ENCODE peak calls at places on chromosomes 6 and 20, in four cellular contexts. A, R, O and V are unnamed samples.

GRCh38 chr20:47479506-47479905 is 22.2 kb upstream of the NCOA3 start:
- DNase-seq in O (no peak), A (no peak), R (no peak), V (peak; percentile 32)

GRCh38 chr6:32148722-32149576 is 2.8 kb downstream of the PRRT1 start:
- DNase-seq in A (no peak), O (no peak), R (peak; percentile 60), V (peak; percentile 64)

GRCh38 chr20:57695940-57696339 is 13.9 kb downstream of the PMEPA1 start:
- DNase-seq in A (no peak), R (no peak), O (no peak), V (no peak)

GRCh38 chr6:14896475-14896874 is 349.4 kb upstream of the JARID2 start:
- DNase-seq in R (no peak), A (peak; percentile 17), O (no peak), V (no peak)

GRCh38 chr6:159061805-159062563 is 17.2 kb upstream of the TAGAP start:
- DNase-seq in A (no peak), O (no peak), R (no peak), V (no peak)

GRCh38 chr6:13373488-13373886 is 45.1 kb upstream of the TBC1D7 start:
- DNase-seq in A (no peak), R (no peak), O (no peak), V (no peak)

GRCh38 chr6:93701526-93701925 is 282.2 kb upstream of the EPHA7 start:
- DNase-seq in A (no peak), O (no peak), R (no peak), V (no peak)

GRCh38 chr6:26092443-26092842 is 5.2 kb downstream of the HFE start:
- DNase-seq in O (no peak), R (no peak), A (no peak), V (no peak)

GRCh38 chr6:26441977-26442376 is 1.7 kb downstream of the BTN3A3 start:
- DNase-seq in O (no peak), A (no peak), R (no peak), V (no peak)

GRCh38 chr6:41689171-41690008 is 46.0 kb downstream of the TFEB start:
- DNase-seq in A (peak; percentile 46), O (peak; percentile 39), R (peak; percentile 15), V (no peak)

GRCh38 chr6:122145741-122146240 is 253.7 kb upstream of the HSF2 start:
- DNase-seq in R (no peak), O (no peak), A (no peak), V (no peak)

GRCh38 chr20:57189713-57190112 is 76.7 kb downstream of the BMP7 start:
- DNase-seq in R (no peak), O (no peak), A (no peak), V (no peak)

GRCh38 chr6:33975631-33976424 is 170.1 kb downstream of the GRM4 start:
- DNase-seq in O (peak; percentile 40), A (no peak), R (no peak), V (no peak)

GRCh38 chr20:39249798-39250197 is 287.7 kb downstream of the DHX35 start:
- DNase-seq in R (no peak), A (no peak), O (no peak), V (no peak)

GRCh38 chr20:46011631-46012482 is 3.1 kb downstream of the MMP9 start:
- DNase-seq in O (no peak), R (no peak), A (peak; percentile 10), V (peak; percentile 40)

GRCh38 chr20:61478611-61479305 is 226.7 kb downstream of the CDH4 start:
- DNase-seq in O (no peak), A (no peak), R (no peak), V (no peak)

GRCh38 chr20:61482425-61482887 is 230.4 kb downstream of the CDH4 start:
- DNase-seq in A (no peak), O (no peak), R (no peak), V (no peak)

GRCh38 chr20:61478094-61478493 is 226.0 kb downstream of the CDH4 start:
- DNase-seq in O (no peak), A (peak; percentile 16), R (no peak), V (no peak)

GRCh38 chr20:61482901-61483300 is 230.8 kb downstream of the CDH4 start:
- DNase-seq in O (no peak), A (no peak), R (no peak), V (no peak)

GRCh38 chr20:61480158-61480825 is 228.2 kb downstream of the CDH4 start:
- DNase-seq in R (no peak), A (no peak), O (no peak), V (no peak)
- TF ChIP-seq CTCF in R (peak; percentile 15), A (no peak), O (no peak), V (no peak)

GRCh38 chr6:16707101-16707783 is 54.0 kb downstream of the ATXN1 start:
- DNase-seq in O (no peak), R (no peak), A (no peak), V (no peak)

GRCh38 chr6:16712250-16712930 is 48.9 kb downstream of the ATXN1 start:
- DNase-seq in A (no peak), O (no peak), R (no peak), V (no peak)

GRCh38 chr6:16712931-16713484 is 48.3 kb downstream of the ATXN1 start:
- DNase-seq in R (peak; percentile 91), A (peak; percentile 93), O (no peak), V (peak; percentile 24)

GRCh38 chr6:16713597-16713996 is 47.7 kb downstream of the ATXN1 start:
- DNase-seq in R (no peak), A (no peak), O (no peak), V (no peak)

GRCh38 chr6:16711551-16712249 is 49.6 kb downstream of the ATXN1 start:
- DNase-seq in R (no peak), A (no peak), O (no peak), V (no peak)
- H3K4me3 ChIP-seq in R (no peak overlapping the region), A (no peak overlapping the region), O (peak overlapping the region; percentile 30), V (no peak overlapping the region)

GRCh38 chr20:4260102-4260501 is 244.7 kb upstream of the RNF24 start:
- DNase-seq in A (no peak), O (no peak), R (no peak), V (no peak)

GRCh38 chr20:4256886-4257285 is 241.5 kb upstream of the RNF24 start:
- DNase-seq in R (no peak), O (no peak), A (peak; percentile 31), V (peak; percentile 39)

GRCh38 chr20:4263011-4263410 is 247.7 kb upstream of the RNF24 start:
- DNase-seq in A (no peak), R (no peak), O (no peak), V (no peak)

GRCh38 chr20:4266183-4266582 is 250.8 kb upstream of the RNF24 start:
- DNase-seq in O (no peak), R (no peak), A (no peak), V (no peak)

GRCh38 chr20:4261333-4262284 is 246.3 kb upstream of the RNF24 start:
- DNase-seq in O (no peak), A (peak; percentile 68), R (peak; percentile 63), V (no peak)
- TF ChIP-seq CTCF in O (no peak), A (peak; percentile 35), R (peak; percentile 13), V (no peak)

GRCh38 chr6:154737424-154737823 is 4.2 kb downstream of the SCAF8 start:
- DNase-seq in R (no peak), A (no peak), O (no peak), V (no peak)

GRCh38 chr6:154736613-154737259 is 3.5 kb downstream of the SCAF8 start:
- DNase-seq in O (no peak), R (no peak), A (no peak), V (no peak)

GRCh38 chr6:154733610-154734379 is 579 bp downstream of the SCAF8 start:
- DNase-seq in O (peak; percentile 98), A (peak; percentile 97), R (peak; percentile 97), V (peak; percentile 97)

GRCh38 chr6:154740658-154741057 is 7.4 kb downstream of the SCAF8 start:
- DNase-seq in R (no peak), A (no peak), O (no peak), V (no peak)

GRCh38 chr6:154738561-154738961 is 5.3 kb downstream of the SCAF8 start:
- DNase-seq in A (no peak), O (no peak), R (peak; percentile 12), V (no peak)
- H3K4me3 ChIP-seq in A (no peak overlapping the region), O (no peak overlapping the region), R (no peak overlapping the region), V (no peak overlapping the region)

GRCh38 chr6:36701401-36701991 is 3.9 kb downstream of the RAB44 start:
- DNase-seq in R (no peak), O (peak; percentile 44), A (no peak), V (no peak)
- TF ChIP-seq CTCF in R (no peak), O (no peak), A (no peak), V (no peak)

DNA sequence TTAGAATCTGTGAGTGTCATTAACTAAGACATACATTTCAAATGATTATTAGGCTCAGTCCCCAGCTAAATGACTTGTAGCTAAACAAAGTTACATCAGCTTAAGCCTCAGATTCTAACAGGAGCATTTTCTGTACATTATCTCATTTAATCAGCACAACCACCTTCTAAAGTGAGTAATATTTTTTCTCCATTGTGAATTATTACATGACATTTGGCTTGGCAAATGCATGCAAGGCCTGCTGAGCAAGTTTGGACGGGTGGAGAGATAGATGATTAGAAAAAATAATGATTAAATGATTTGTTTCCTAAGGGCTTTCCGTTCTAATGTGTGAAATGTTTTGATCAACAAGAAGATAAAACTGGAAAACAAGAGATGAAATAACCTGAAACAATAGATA is 20.7 kb downstream of the DCBLD1 start:
- DNase-seq in A (no peak), O (no peak), R (no peak), V (no peak)
- H3K4me3 ChIP-seq in A (no peak overlapping the region), O (no peak overlapping the region), R (no peak overlapping the region), V (no peak overlapping the region)

DNA sequence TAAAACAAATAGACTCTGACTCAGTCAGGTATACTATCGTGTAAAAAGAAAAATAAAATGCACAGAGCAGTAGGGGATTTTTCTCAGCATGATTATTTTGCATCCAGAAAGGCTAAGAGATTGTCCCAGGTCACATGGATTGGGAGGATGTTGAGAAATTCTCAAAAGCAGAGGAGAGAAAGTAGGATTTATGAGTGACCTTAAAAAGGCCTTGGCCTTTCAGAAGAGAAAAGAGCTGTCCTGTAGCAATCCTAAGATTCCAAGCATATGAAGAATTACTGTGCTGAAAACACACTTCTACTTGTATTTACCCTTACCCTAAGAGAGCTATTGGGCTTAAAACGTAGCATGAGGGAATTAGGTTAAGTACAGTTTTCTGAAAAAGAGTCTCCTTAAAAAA is 149.7 kb upstream of the ENPP5 start:
- DNase-seq in R (no peak), O (no peak), A (peak; percentile 60), V (no peak)
- TF ChIP-seq CTCF in R (no peak), O (no peak), A (no peak), V (no peak)